ENCODE peak calls at places on chromosome 13, in four cellular contexts. C is PC-3, R is AG09319, M is heart left ventricle. F is an unnamed sample.

GRCh38 chr13:113146750-113147149 is 11.7 kb upstream of the PROZ start:
- DNase-seq in C (no peak), R (no peak), M (no peak), F (no peak)

GRCh38 chr13:25085125-25085742 is 10.7 kb upstream of the PABPC3 start:
- DNase-seq in C (peak), R (no peak), M (no peak), F (peak)

GRCh38 chr13:23418776-23419683 is 14.5 kb downstream of the SACS start:
- DNase-seq in C (no peak), R (no peak), M (no peak), F (no peak)

GRCh38 chr13:113532156-113532806 is 41.8 kb upstream of the DCUN1D2 start:
- DNase-seq in C (no peak), R (no peak), M (no peak), F (peak)

GRCh38 chr13:92806215-92806614 is 420.4 kb upstream of the GPC6 start:
- DNase-seq in C (peak), R (no peak), M (no peak), F (peak)

GRCh38 chr13:77863037-77863630 is 55.5 kb downstream of the EDNRB start:
- DNase-seq in C (no peak), R (no peak), M (no peak), F (no peak)

GRCh38 chr13:60158321-60158801 is 5.4 kb downstream of the DIAPH3 start:
- DNase-seq in C (no peak), R (no peak), M (no peak), F (no peak)

GRCh38 chr13:78121459-78122348 is 203.1 kb upstream of the EDNRB start:
- DNase-seq in C (peak), R (peak), M (no peak), F (peak)

GRCh38 chr13:102724923-102725322 is 30.1 kb upstream of the METTL21C start:
- DNase-seq in C (peak), R (no peak), M (no peak), F (peak)

GRCh38 chr13:75603038-75603437 is 33.1 kb upstream of the LMO7 start:
- DNase-seq in C (no peak), R (no peak), M (no peak), F (no peak)

GRCh38 chr13:73136776-73137175 is 78.0 kb downstream of the KLF5 start:
- DNase-seq in C (peak), R (no peak), M (no peak), F (no peak)

GRCh38 chr13:75857291-75857690 is 221.2 kb downstream of the LMO7 start:
- DNase-seq in C (no peak), R (no peak), M (no peak), F (no peak)

GRCh38 chr13:101053289-101053688 is 363.0 kb downstream of the NALCN start:
- DNase-seq in C (no peak), R (no peak), M (no peak), F (no peak)

GRCh38 chr13:114151565-114152284 is 19.3 kb upstream of the RASA3 start:
- DNase-seq in C (peak), R (no peak), M (no peak), F (no peak)

GRCh38 chr13:113620036-113620435 is 35.5 kb downstream of the TFDP1 start:
- DNase-seq in C (no peak), R (no peak), M (peak), F (no peak)

GRCh38 chr13:64579331-64579730 is 2650.8 kb downstream of the PCDH9 start:
- DNase-seq in C (no peak), R (no peak), M (no peak), F (no peak)

GRCh38 chr13:83216521-83217245 is 665.6 kb downstream of the SLITRK1 start:
- DNase-seq in C (no peak), R (no peak), M (no peak), F (no peak)

GRCh38 chr13:76697277-76697676 is 188.9 kb downstream of the KCTD12 start:
- DNase-seq in C (no peak), R (no peak), M (no peak), F (peak)

GRCh38 chr13:114071441-114071840 is 61.0 kb downstream of the RASA3 start:
- DNase-seq in C (no peak), R (no peak), M (peak), F (no peak)

GRCh38 chr13:111328111-111328802 is 7.8 kb downstream of the TEX29 start:
- DNase-seq in C (no peak), R (no peak), M (no peak), F (no peak)

GRCh38 chr13:73704587-73704986 is 429.6 kb downstream of the KLF12 start:
- DNase-seq in C (no peak), R (no peak), M (no peak), F (no peak)

GRCh38 chr13:26968431-26969335 is 202.9 kb downstream of the USP12 start:
- DNase-seq in C (no peak), R (no peak), M (peak), F (no peak)

GRCh38 chr13:96982672-96983071 is 11.6 kb downstream of the OXGR1 start:
- DNase-seq in C (no peak), R (no peak), M (no peak), F (peak)

GRCh38 chr13:29817604-29818378 is 32.6 kb downstream of the UBL3 start:
- DNase-seq in C (no peak), R (no peak), M (no peak), F (no peak)

GRCh38 chr13:91313103-91313502 is 34.4 kb upstream of the MIR17HG start:
- DNase-seq in C (peak), R (no peak), M (no peak), F (peak)

GRCh38 chr13:32901994-32902780 is 114.0 kb upstream of the KL start:
- DNase-seq in C (no peak), R (no peak), M (no peak), F (peak)

GRCh38 chr13:108407495-108407894 is 138.0 kb downstream of the TNFSF13B start:
- DNase-seq in C (no peak), R (no peak), M (no peak), F (no peak)
- TF ChIP-seq CTCF in C (no peak), R (no peak), M (no peak), F (no peak)

DNA sequence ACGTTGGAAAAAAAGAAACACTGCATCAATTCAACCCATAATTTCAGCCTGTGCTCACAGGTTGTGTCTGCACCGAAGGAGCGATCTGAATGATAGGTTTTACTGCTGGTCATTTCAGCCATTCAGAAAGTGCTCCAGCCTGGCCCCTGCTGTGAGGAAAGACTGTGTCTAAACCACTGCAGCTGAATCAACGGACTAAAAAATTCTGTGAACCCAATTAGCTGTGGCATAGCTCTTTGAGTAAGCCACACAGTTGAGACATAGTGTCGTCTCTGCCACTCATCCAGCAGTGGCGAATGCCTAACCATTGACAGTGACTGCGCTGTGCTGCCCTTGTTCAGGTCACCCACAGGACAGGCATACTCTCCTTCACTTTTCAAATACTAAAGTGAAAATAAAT is 179.8 kb downstream of the COG6 start:
- DNase-seq in C (peak), R (no peak), M (no peak), F (peak)
- TF ChIP-seq CTCF in C (no peak), R (no peak), M (no peak), F (peak)

GRCh38 chr13:107450931-107451330 is 764.4 kb downstream of the LIG4 start:
- DNase-seq in C (peak), R (peak), M (no peak), F (peak)
- TF ChIP-seq CTCF in C (no peak), R (no peak), M (no peak), F (no peak)

DNA sequence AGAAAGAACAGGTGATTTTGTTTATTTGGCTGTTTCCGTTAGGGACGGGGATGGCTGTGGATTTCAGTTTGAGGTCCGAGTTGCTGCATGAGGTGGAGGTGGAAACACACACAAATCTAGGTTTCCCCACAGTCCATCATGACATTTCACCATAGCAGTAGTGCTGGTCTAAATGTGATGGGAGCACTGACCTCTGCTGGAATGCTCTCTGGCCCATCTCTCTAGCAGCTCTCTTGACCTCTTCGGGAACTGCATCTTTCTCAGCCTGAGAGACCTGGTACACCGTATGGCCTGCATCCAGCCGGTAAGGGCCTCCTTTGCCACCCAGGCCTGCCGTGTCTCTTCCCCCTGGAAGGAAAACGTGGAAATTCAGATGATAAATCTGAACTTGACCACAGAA is 154.0 kb downstream of the RGCC start:
- DNase-seq in C (no peak), R (no peak), M (no peak), F (peak)
- TF ChIP-seq CTCF in C (no peak), R (no peak), M (no peak), F (no peak)

GRCh38 chr13:66353664-66354063 is 876.5 kb downstream of the PCDH9 start:
- DNase-seq in C (peak), R (no peak), M (no peak), F (peak)
- TF ChIP-seq CTCF in C (no peak), R (no peak), M (no peak), F (peak)

DNA sequence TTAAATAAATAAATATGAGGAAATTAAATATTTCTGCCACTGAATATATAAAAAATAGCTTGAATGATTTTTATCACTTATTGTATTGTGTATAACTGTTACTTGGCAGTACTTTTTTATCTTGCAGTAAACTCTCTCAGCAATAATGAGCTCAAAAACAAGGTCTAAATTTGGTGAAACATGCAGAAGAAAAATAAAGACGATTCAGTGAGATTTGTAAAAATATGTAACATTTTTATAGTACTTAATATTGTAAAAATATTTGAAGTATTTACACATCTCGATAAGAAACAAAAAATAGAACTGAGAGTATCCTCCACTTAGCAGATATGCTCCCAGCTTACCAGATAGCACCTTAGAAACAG is 120.6 kb upstream of the MLNR start:
- DNase-seq in C (no peak), R (no peak), M (no peak), F (no peak)
- TF ChIP-seq CTCF in C (no peak), R (no peak), M (no peak), F (no peak)

DNA sequence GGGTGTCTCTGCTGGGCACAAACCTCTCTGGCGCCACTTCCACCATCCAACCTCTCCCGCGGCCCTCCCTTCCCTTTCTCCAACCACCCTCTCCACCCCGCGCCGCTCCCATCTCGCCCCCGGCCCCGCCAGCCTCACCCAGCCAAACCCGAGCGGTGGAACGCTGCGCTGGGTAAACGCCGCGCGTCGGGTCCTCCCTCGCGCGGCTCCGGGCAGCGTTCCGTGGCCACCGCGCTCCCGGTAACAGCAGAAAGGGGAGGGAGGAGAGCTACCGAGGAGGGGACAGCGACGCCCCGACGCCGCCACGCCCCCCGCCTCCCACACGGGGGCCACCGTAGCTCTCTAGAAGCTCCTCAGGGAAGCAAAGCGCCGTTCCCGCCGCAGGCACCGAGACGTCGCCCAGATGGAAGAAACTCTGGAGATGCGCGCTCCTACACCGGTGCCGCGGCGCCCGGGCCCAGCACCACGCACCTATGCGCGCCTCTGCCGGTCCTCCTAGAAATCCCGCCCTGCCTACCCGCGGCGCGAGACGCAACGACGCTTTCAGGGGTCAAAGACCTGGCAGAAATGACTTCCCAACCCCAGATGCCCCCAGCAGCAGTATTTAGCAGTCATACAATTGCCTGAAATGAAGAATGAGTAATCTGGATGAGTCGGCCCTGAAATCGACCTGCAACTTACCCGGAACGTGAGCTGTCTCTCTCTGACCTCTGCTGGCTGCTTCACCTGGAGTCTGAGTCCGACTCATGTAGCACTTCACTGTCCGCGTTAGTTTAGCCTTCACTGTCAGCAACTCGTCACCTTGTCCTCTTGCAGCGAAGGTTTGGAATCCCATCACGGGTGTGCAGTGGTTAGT is at the start of gene RUBCNL:
- DNase-seq in C (peak), R (no peak), M (peak), F (no peak)
- TF ChIP-seq CTCF in C (peak), R (no peak), M (no peak), F (no peak)

DNA sequence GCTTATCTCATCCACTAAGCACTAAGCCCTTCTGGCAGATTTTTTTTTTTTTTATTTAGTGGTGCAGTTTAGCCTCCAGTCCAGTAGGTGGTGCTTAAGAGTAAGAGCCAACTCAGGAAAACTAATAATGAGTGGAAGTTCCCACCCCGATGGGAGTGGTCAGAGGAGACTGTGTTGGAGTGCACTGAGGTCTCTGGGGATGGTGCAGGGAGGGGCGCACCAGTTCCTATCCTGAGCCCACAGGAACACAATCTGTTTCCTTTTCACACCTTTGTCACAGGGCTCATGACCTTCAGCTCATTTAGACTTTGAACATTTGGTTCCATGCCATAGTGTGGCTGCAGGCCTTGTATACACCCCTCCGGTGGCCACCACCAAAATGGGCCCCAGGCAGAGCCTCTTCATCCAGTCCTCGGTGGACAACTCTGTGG is 367.4 kb downstream of the SPRY2 start:
- DNase-seq in C (no peak), R (no peak), M (peak), F (peak)
- TF ChIP-seq CTCF in C (peak), R (peak), M (peak), F (peak)